ENCODE peak calls at places on chromosome 18, in ten cellular contexts. L, Q, N, C, K, F, X, B, Y and R are unnamed samples.

GRCh38 chr18:44704137-44704791 is 23.6 kb downstream of the SETBP1 start:
- DNase-seq in L (no peak), Q (no peak), N (no peak), C (no peak), K (no peak), F (no peak), X (no peak), B (no peak), Y (no peak), R (no peak)

GRCh38 chr18:32714571-32715148 is 58.2 kb downstream of the KLHL14 start:
- DNase-seq in L (peak), Q (peak), N (peak), C (peak), K (no peak), F (peak), X (peak), B (peak), Y (no peak), R (peak)

GRCh38 chr18:2656237-2657042 is 914 bp downstream of the SMCHD1 start:
- DNase-seq in L (peak), Q (peak), N (no peak), C (peak), K (no peak), F (no peak), X (peak), B (peak), Y (peak), R (no peak)

GRCh38 chr18:49591271-49591670 is 29.4 kb downstream of the LIPG start:
- DNase-seq in L (no peak), Q (no peak), N (no peak), C (no peak), K (no peak), F (no peak), X (no peak), B (no peak), Y (no peak), R (no peak)

GRCh38 chr18:26741041-26741440 is 124.5 kb downstream of the AQP4 start:
- DNase-seq in L (peak), Q (no peak), N (no peak), C (no peak), K (no peak), F (no peak), X (no peak), B (no peak), Y (no peak), R (no peak)

GRCh38 chr18:76467371-76468190 is 27.5 kb downstream of the ZNF516 start:
- DNase-seq in L (no peak), Q (peak), N (no peak), C (no peak), K (no peak), F (no peak), X (no peak), B (no peak), Y (peak), R (no peak)

GRCh38 chr18:79532690-79533058 is 136.9 kb downstream of the NFATC1 start:
- DNase-seq in L (no peak), Q (no peak), N (no peak), C (no peak), K (no peak), F (no peak), X (no peak), B (no peak), Y (no peak), R (no peak)

GRCh38 chr18:12010187-12010802 is 29.0 kb downstream of the IMPA2 start:
- DNase-seq in L (no peak), Q (no peak), N (peak), C (no peak), K (no peak), F (no peak), X (no peak), B (no peak), Y (no peak), R (no peak)

GRCh38 chr18:62868645-62869044 is 153.3 kb downstream of the PHLPP1 start:
- DNase-seq in L (no peak), Q (no peak), N (no peak), C (no peak), K (no peak), F (no peak), X (no peak), B (no peak), Y (no peak), R (no peak)

GRCh38 chr18:3186678-3187658 is 32.8 kb downstream of the MYOM1 start:
- DNase-seq in L (peak), Q (no peak), N (no peak), C (no peak), K (no peak), F (no peak), X (no peak), B (no peak), Y (no peak), R (no peak)

GRCh38 chr18:41655074-41655473 is 300.0 kb upstream of the PIK3C3 start:
- DNase-seq in L (no peak), Q (no peak), N (no peak), C (no peak), K (no peak), F (no peak), X (no peak), B (no peak), Y (no peak), R (no peak)

GRCh38 chr18:55124078-55124477 is 164.8 kb upstream of the CCDC68 start:
- DNase-seq in L (no peak), Q (no peak), N (no peak), C (no peak), K (no peak), F (no peak), X (peak), B (peak), Y (peak), R (no peak)

GRCh38 chr18:3037423-3037915 is 24.5 kb upstream of the LPIN2 start:
- DNase-seq in L (peak), Q (no peak), N (peak), C (no peak), K (peak), F (no peak), X (no peak), B (peak), Y (peak), R (no peak)

GRCh38 chr18:653512-653911 is 3.9 kb upstream of the TYMS start:
- DNase-seq in L (no peak), Q (no peak), N (peak), C (no peak), K (no peak), F (no peak), X (no peak), B (no peak), Y (no peak), R (no peak)

GRCh38 chr18:50716902-50717301 is 102.9 kb downstream of the MRO start:
- DNase-seq in L (no peak), Q (no peak), N (no peak), C (no peak), K (no peak), F (no peak), X (no peak), B (no peak), Y (peak), R (no peak)

GRCh38 chr18:8478166-8478967 is 130.9 kb upstream of the RAB12 start:
- DNase-seq in L (peak), Q (peak), N (peak), C (peak), K (no peak), F (peak), X (peak), B (peak), Y (peak), R (no peak)

GRCh38 chr18:55086931-55087330 is 127.7 kb upstream of the CCDC68 start:
- DNase-seq in L (no peak), Q (no peak), N (no peak), C (no peak), K (no peak), F (no peak), X (no peak), B (no peak), Y (no peak), R (no peak)

GRCh38 chr18:39909706-39910105 is 2045.3 kb upstream of the PIK3C3 start:
- DNase-seq in L (no peak), Q (no peak), N (peak), C (no peak), K (no peak), F (no peak), X (no peak), B (no peak), Y (no peak), R (no peak)

GRCh38 chr18:68800075-68800474 is 2.2 kb downstream of the CCDC102B start:
- DNase-seq in L (no peak), Q (peak), N (no peak), C (no peak), K (no peak), F (no peak), X (no peak), B (no peak), Y (peak), R (no peak)

GRCh38 chr18:261398-262073 is 6.3 kb downstream of the THOC1 start:
- DNase-seq in L (no peak), Q (no peak), N (no peak), C (no peak), K (no peak), F (no peak), X (no peak), B (peak), Y (peak), R (no peak)

GRCh38 chr18:54140641-54141040 is 83.8 kb downstream of the MBD2 start:
- DNase-seq in L (no peak), Q (no peak), N (no peak), C (no peak), K (no peak), F (no peak), X (no peak), B (peak), Y (peak), R (no peak)

GRCh38 chr18:46152436-46152807 is 48.2 kb downstream of the HAUS1 start:
- DNase-seq in L (peak), Q (no peak), N (peak), C (no peak), K (peak), F (no peak), X (peak), B (peak), Y (peak), R (no peak)

GRCh38 chr18:77133051-77133919 is 702 bp upstream of the MBP start:
- DNase-seq in L (peak), Q (peak), N (peak), C (no peak), K (no peak), F (no peak), X (peak), B (no peak), Y (no peak), R (no peak)

GRCh38 chr18:24009651-24010333 is 4.8 kb upstream of the TTC39C start:
- DNase-seq in L (no peak), Q (no peak), N (peak), C (no peak), K (no peak), F (no peak), X (no peak), B (no peak), Y (no peak), R (no peak)

GRCh38 chr18:57900906-57901305 is 97.8 kb upstream of the ATP8B1 start:
- DNase-seq in L (peak), Q (no peak), N (no peak), C (no peak), K (no peak), F (no peak), X (no peak), B (no peak), Y (peak), R (no peak)

GRCh38 chr18:34493099-34493544 is 217.0 kb upstream of the DTNA start:
- DNase-seq in L (peak), Q (peak), N (peak), C (no peak), K (peak), F (no peak), X (peak), B (peak), Y (peak), R (peak)

GRCh38 chr18:79916546-79917350 is 34.7 kb downstream of the SLC66A2 start:
- DNase-seq in L (no peak), Q (no peak), N (no peak), C (no peak), K (no peak), F (no peak), X (no peak), B (no peak), Y (no peak), R (no peak)

GRCh38 chr18:79424880-79425572 is 29.3 kb downstream of the NFATC1 start:
- DNase-seq in L (no peak), Q (no peak), N (no peak), C (no peak), K (no peak), F (no peak), X (no peak), B (no peak), Y (no peak), R (no peak)

GRCh38 chr18:31302991-31303390 is 15.0 kb upstream of the DSG1 start:
- DNase-seq in L (peak), Q (no peak), N (no peak), C (no peak), K (peak), F (no peak), X (no peak), B (no peak), Y (no peak), R (peak)